ENCODE peak calls at places on chromosomes 4 and X, in five cellular contexts. One of them, this sample, is unnamed.

GRCh38 chrX:45621356-45622041 is 420.8 kb upstream of the DIPK2B start:
- DNase-seq in GM23248: peak; percentile 78
- DNase-seq in CD4-positive, alpha-beta T cell: no peak
- DNase-seq in SK-N-SH: no peak
- DNase-seq in SJSA1: no peak
- DNase-seq in this sample: no peak

GRCh38 chr4:7313361-7313811 is 121.0 kb downstream of the SORCS2 start:
- DNase-seq in GM23248: no peak
- DNase-seq in CD4-positive, alpha-beta T cell: no peak
- DNase-seq in SK-N-SH: no peak
- DNase-seq in SJSA1: no peak
- DNase-seq in this sample: no peak

GRCh38 chr4:65665951-65666523 is 4.3 kb downstream of the EPHA5 start:
- DNase-seq in GM23248: peak; percentile 12
- DNase-seq in CD4-positive, alpha-beta T cell: no peak
- DNase-seq in SK-N-SH: no peak
- DNase-seq in SJSA1: no peak
- DNase-seq in this sample: no peak

GRCh38 chrX:54452920-54453319 is 12.7 kb downstream of the TSR2 start:
- DNase-seq in GM23248: peak; percentile 43
- DNase-seq in CD4-positive, alpha-beta T cell: no peak
- DNase-seq in SK-N-SH: peak; percentile 63
- DNase-seq in SJSA1: no peak
- DNase-seq in this sample: no peak

GRCh38 chrX:148448686-148449085 is 51.7 kb upstream of the AFF2 start:
- DNase-seq in GM23248: no peak
- DNase-seq in CD4-positive, alpha-beta T cell: no peak
- DNase-seq in SK-N-SH: no peak
- DNase-seq in SJSA1: no peak
- DNase-seq in this sample: no peak

GRCh38 chr4:158809611-158810486 is 41.0 kb downstream of the FNIP2 start:
- DNase-seq in GM23248: peak; percentile 90
- DNase-seq in CD4-positive, alpha-beta T cell: no peak
- DNase-seq in SK-N-SH: no peak
- DNase-seq in SJSA1: peak; percentile 95
- DNase-seq in this sample: no peak

GRCh38 chr4:73705056-73705432 is 35.3 kb upstream of the CXCL8 start:
- DNase-seq in GM23248: peak; percentile 83
- DNase-seq in CD4-positive, alpha-beta T cell: no peak
- DNase-seq in SK-N-SH: no peak
- DNase-seq in SJSA1: no peak
- DNase-seq in this sample: no peak

GRCh38 chrX:132467029-132467428 is 21.8 kb downstream of the MBNL3 start:
- DNase-seq in GM23248: peak; percentile 41
- DNase-seq in CD4-positive, alpha-beta T cell: no peak
- DNase-seq in SK-N-SH: no peak
- DNase-seq in SJSA1: no peak
- DNase-seq in this sample: no peak

GRCh38 chr4:24137963-24138601 is 248.2 kb upstream of the PPARGC1A start:
- DNase-seq in GM23248: no peak
- DNase-seq in CD4-positive, alpha-beta T cell: no peak
- DNase-seq in SK-N-SH: no peak
- DNase-seq in SJSA1: no peak
- DNase-seq in this sample: peak; percentile 74

GRCh38 chr4:86640469-86640868 is 46.4 kb downstream of the PTPN13 start:
- DNase-seq in GM23248: peak; percentile 38
- DNase-seq in CD4-positive, alpha-beta T cell: no peak
- DNase-seq in SK-N-SH: no peak
- DNase-seq in SJSA1: no peak
- DNase-seq in this sample: no peak

GRCh38 chr4:52234539-52235174 is 183.6 kb downstream of the SPATA18 start:
- DNase-seq in GM23248: peak; percentile 55
- DNase-seq in CD4-positive, alpha-beta T cell: no peak
- DNase-seq in SK-N-SH: peak; percentile 38
- DNase-seq in SJSA1: no peak
- DNase-seq in this sample: no peak

GRCh38 chrX:13938053-13938765 is 91.5 kb downstream of the GEMIN8 start:
- DNase-seq in GM23248: peak; percentile 32
- DNase-seq in CD4-positive, alpha-beta T cell: peak; percentile 29
- DNase-seq in SK-N-SH: peak; percentile 82
- DNase-seq in SJSA1: no peak
- DNase-seq in this sample: peak; percentile 53

GRCh38 chrX:108732630-108733321 is 3.6 kb downstream of the IRS4 start:
- DNase-seq in GM23248: no peak
- DNase-seq in CD4-positive, alpha-beta T cell: no peak
- DNase-seq in SK-N-SH: peak; percentile 19
- DNase-seq in SJSA1: no peak
- DNase-seq in this sample: no peak

GRCh38 chr4:17721496-17722360 is 59.7 kb downstream of the FAM184B start:
- DNase-seq in GM23248: peak; percentile 86
- DNase-seq in CD4-positive, alpha-beta T cell: no peak
- DNase-seq in SK-N-SH: no peak
- DNase-seq in SJSA1: no peak
- DNase-seq in this sample: no peak

GRCh38 chr4:106255195-106255594 is 60.8 kb downstream of the TBCK start:
- DNase-seq in GM23248: no peak
- DNase-seq in CD4-positive, alpha-beta T cell: no peak
- DNase-seq in SK-N-SH: no peak
- DNase-seq in SJSA1: no peak
- DNase-seq in this sample: no peak

DNA sequence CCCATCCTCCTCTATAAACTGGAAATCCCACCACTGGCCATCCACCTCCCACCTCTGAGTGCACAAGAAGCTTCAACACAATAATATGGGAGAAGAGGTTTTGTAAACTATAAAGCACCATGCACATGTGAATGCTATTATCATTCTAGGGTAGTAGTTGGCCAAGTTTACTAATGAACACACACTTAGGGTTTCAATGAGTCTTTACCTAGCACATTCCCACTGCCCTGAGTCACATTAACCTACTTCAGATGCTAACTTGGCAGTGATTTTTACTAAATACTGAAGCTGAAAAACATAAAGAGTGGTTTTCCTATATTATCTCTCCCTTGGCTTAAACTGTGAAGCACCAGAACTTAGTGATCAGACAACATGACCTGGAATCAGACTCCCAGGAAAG is 93.9 kb downstream of the SH3KBP1 start:
- DNase-seq in GM23248: peak; percentile 64
- DNase-seq in CD4-positive, alpha-beta T cell: no peak
- DNase-seq in SK-N-SH: no peak
- DNase-seq in SJSA1: no peak
- DNase-seq in this sample: no peak
- H3K27ac ChIP-seq in GM23248: no peak overlapping the region
- H3K27ac ChIP-seq in CD4-positive, alpha-beta T cell: no peak overlapping the region
- H3K27ac ChIP-seq in SK-N-SH: no peak overlapping the region
- H3K27ac ChIP-seq in SJSA1: no peak overlapping the region
- H3K27ac ChIP-seq in this sample: no peak overlapping the region

GRCh38 chr4:184979461-184980124 is 38.7 kb upstream of the HELT start:
- DNase-seq in GM23248: no peak
- DNase-seq in CD4-positive, alpha-beta T cell: no peak
- DNase-seq in SK-N-SH: peak; percentile 50
- DNase-seq in SJSA1: no peak
- DNase-seq in this sample: no peak
- H3K27me3 ChIP-seq in GM23248: peaks cover 13% of the 10 kb centered on the region
- H3K27me3 ChIP-seq in CD4-positive, alpha-beta T cell: no peaks in the 10 kb centered on the region
- H3K27me3 ChIP-seq in SK-N-SH: no peaks in the 10 kb centered on the region
- H3K27me3 ChIP-seq in SJSA1: no peaks in the 10 kb centered on the region
- H3K27me3 ChIP-seq in this sample: no peaks in the 10 kb centered on the region

GRCh38 chr4:186712690-186713089 is 11.0 kb downstream of the FAT1 start:
- DNase-seq in GM23248: no peak
- DNase-seq in CD4-positive, alpha-beta T cell: no peak
- DNase-seq in SK-N-SH: no peak
- DNase-seq in SJSA1: no peak
- DNase-seq in this sample: no peak
- H3K27ac ChIP-seq in GM23248: no peak overlapping the region
- H3K27ac ChIP-seq in CD4-positive, alpha-beta T cell: no peak overlapping the region
- H3K27ac ChIP-seq in SK-N-SH: no peak overlapping the region
- H3K27ac ChIP-seq in SJSA1: no peak overlapping the region
- H3K27ac ChIP-seq in this sample: no peak overlapping the region

GRCh38 chr4:71186566-71187398 is 152.0 kb upstream of the SLC4A4 start:
- DNase-seq in GM23248: peak; percentile 85
- DNase-seq in CD4-positive, alpha-beta T cell: no peak
- DNase-seq in SK-N-SH: peak; percentile 61
- DNase-seq in SJSA1: no peak
- DNase-seq in this sample: peak; percentile 66

GRCh38 chr4:71188197-71188625 is 150.6 kb upstream of the SLC4A4 start:
- DNase-seq in GM23248: peak; percentile 30
- DNase-seq in CD4-positive, alpha-beta T cell: no peak
- DNase-seq in SK-N-SH: no peak
- DNase-seq in SJSA1: no peak
- DNase-seq in this sample: no peak

GRCh38 chr4:71184195-71184781 is 154.5 kb upstream of the SLC4A4 start:
- DNase-seq in GM23248: peak; percentile 84
- DNase-seq in CD4-positive, alpha-beta T cell: no peak
- DNase-seq in SK-N-SH: peak; percentile 48
- DNase-seq in SJSA1: no peak
- DNase-seq in this sample: no peak

GRCh38 chr4:71187399-71188196 is 151.2 kb upstream of the SLC4A4 start:
- DNase-seq in GM23248: peak; percentile 85
- DNase-seq in CD4-positive, alpha-beta T cell: peak; percentile 33
- DNase-seq in SK-N-SH: no peak
- DNase-seq in SJSA1: no peak
- DNase-seq in this sample: peak; percentile 67

DNA sequence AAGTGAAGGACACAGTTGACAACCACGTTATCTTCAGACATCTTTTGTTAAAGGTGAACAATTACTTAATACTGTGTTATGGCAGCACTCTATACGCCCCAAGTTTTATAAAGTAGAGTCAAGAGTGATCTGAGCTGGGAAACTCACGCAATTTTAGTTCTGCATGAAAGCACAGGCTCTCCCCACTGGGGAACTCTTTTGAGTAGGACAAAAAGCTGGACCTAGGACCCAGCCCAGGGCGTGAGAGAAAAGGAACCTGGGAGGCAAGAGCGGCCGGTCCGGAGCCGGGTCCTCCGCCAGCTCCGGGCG is 152.6 kb upstream of the SLC4A4 start:
- DNase-seq in GM23248: no peak
- DNase-seq in CD4-positive, alpha-beta T cell: no peak
- DNase-seq in SK-N-SH: no peak
- DNase-seq in SJSA1: no peak
- DNase-seq in this sample: no peak
- H3K27me3 ChIP-seq in GM23248: no peaks in the 10 kb centered on the region
- H3K27me3 ChIP-seq in CD4-positive, alpha-beta T cell: peaks cover 36% of the 10 kb centered on the region
- H3K27me3 ChIP-seq in SK-N-SH: peaks cover 48% of the 10 kb centered on the region
- H3K27me3 ChIP-seq in SJSA1: peaks cover 57% of the 10 kb centered on the region
- H3K27me3 ChIP-seq in this sample: no peaks in the 10 kb centered on the region

GRCh38 chrX:100975212-100975611 is 5.7 kb downstream of the ARL13A start:
- DNase-seq in GM23248: peak; percentile 52
- DNase-seq in CD4-positive, alpha-beta T cell: no peak
- DNase-seq in SK-N-SH: no peak
- DNase-seq in SJSA1: no peak
- DNase-seq in this sample: no peak

GRCh38 chrX:100979881-100980607 is 10.5 kb downstream of the ARL13A start:
- DNase-seq in GM23248: peak; percentile 14
- DNase-seq in CD4-positive, alpha-beta T cell: no peak
- DNase-seq in SK-N-SH: no peak
- DNase-seq in SJSA1: no peak
- DNase-seq in this sample: no peak

GRCh38 chrX:100984818-100985217 is 15.3 kb downstream of the ARL13A start:
- DNase-seq in GM23248: no peak
- DNase-seq in CD4-positive, alpha-beta T cell: no peak
- DNase-seq in SK-N-SH: no peak
- DNase-seq in SJSA1: no peak
- DNase-seq in this sample: no peak

GRCh38 chrX:100976211-100976610 is 6.7 kb downstream of the ARL13A start:
- DNase-seq in GM23248: peak; percentile 12
- DNase-seq in CD4-positive, alpha-beta T cell: no peak
- DNase-seq in SK-N-SH: no peak
- DNase-seq in SJSA1: no peak
- DNase-seq in this sample: no peak

GRCh38 chrX:100980608-100981497 is 11.3 kb downstream of the ARL13A start:
- DNase-seq in GM23248: peak; percentile 73
- DNase-seq in CD4-positive, alpha-beta T cell: no peak
- DNase-seq in SK-N-SH: no peak
- DNase-seq in SJSA1: peak; percentile 40
- DNase-seq in this sample: no peak
- H3K27ac ChIP-seq in GM23248: peak overlapping the region; percentile 46
- H3K27ac ChIP-seq in CD4-positive, alpha-beta T cell: no peak overlapping the region
- H3K27ac ChIP-seq in SK-N-SH: peak overlapping the region; percentile 34
- H3K27ac ChIP-seq in SJSA1: no peak overlapping the region
- H3K27ac ChIP-seq in this sample: no peak overlapping the region

GRCh38 chrX:101220881-101221280 is 1.3 kb downstream of the DRP2 start:
- DNase-seq in GM23248: no peak
- DNase-seq in CD4-positive, alpha-beta T cell: no peak
- DNase-seq in SK-N-SH: no peak
- DNase-seq in SJSA1: no peak
- DNase-seq in this sample: peak; percentile 49
- H3K27me3 ChIP-seq in GM23248: no peaks in the 10 kb centered on the region
- H3K27me3 ChIP-seq in CD4-positive, alpha-beta T cell: no peaks in the 10 kb centered on the region
- H3K27me3 ChIP-seq in SK-N-SH: no peaks in the 10 kb centered on the region
- H3K27me3 ChIP-seq in SJSA1: no peaks in the 10 kb centered on the region
- H3K27me3 ChIP-seq in this sample: no peaks in the 10 kb centered on the region

This sample was measured in Peyer's patch.